ENCODE peak calls at places on chromosomes 12 and 14, in eight cellular contexts. One of them, this sample, is unnamed.

GRCh38 chr14:69685716-69686115 is 74.3 kb downstream of the SUSD6 start:
- DNase-seq in AG08396: peak; percentile 41
- DNase-seq in breast epithelium: peak; percentile 66
- DNase-seq in stimulated activated naive B cell treated with anti-CD40 and anti-IgM and Interleukin-4, amounts not matched to agents 10 μg/mL and 1 μg/mL and 100 μg/mL, for 72 hours: no peak
- DNase-seq in stimulated activated CD8-positive, alpha-beta memory T cell treated with anti-CD3 and anti-CD28 coated beads, Interleukin-7, amount 100 ng/mL, for 24 hours: no peak
- DNase-seq in astrocyte of the spinal cord: peak; percentile 60
- DNase-seq in fibroblast of the conjunctiva: peak; percentile 71
- DNase-seq in RWPE1: peak; percentile 55
- DNase-seq in this sample: no peak

GRCh38 chr14:100246809-100247428 is 8.0 kb downstream of the YY1 start:
- DNase-seq in fibroblast of the conjunctiva: no peak
- DNase-seq in stimulated activated CD8-positive, alpha-beta memory T cell treated with anti-CD3 and anti-CD28 coated beads, Interleukin-7, amount 100 ng/mL, for 24 hours: no peak
- DNase-seq in RWPE1: peak; percentile 63
- DNase-seq in breast epithelium: no peak
- DNase-seq in astrocyte of the spinal cord: peak; percentile 38
- DNase-seq in stimulated activated naive B cell treated with anti-CD40 and anti-IgM and Interleukin-4, amounts not matched to agents 10 μg/mL and 1 μg/mL and 100 μg/mL, for 72 hours: no peak
- DNase-seq in AG08396: peak; percentile 27
- DNase-seq in this sample: peak; percentile 74

GRCh38 chr12:51326762-51327439 is 2.9 kb upstream of the BIN2 start:
- DNase-seq in astrocyte of the spinal cord: peak; percentile 55
- DNase-seq in fibroblast of the conjunctiva: no peak
- DNase-seq in stimulated activated CD8-positive, alpha-beta memory T cell treated with anti-CD3 and anti-CD28 coated beads, Interleukin-7, amount 100 ng/mL, for 24 hours: no peak
- DNase-seq in breast epithelium: no peak
- DNase-seq in stimulated activated naive B cell treated with anti-CD40 and anti-IgM and Interleukin-4, amounts not matched to agents 10 μg/mL and 1 μg/mL and 100 μg/mL, for 72 hours: peak; percentile 32
- DNase-seq in AG08396: peak; percentile 52
- DNase-seq in RWPE1: no peak
- DNase-seq in this sample: no peak

GRCh38 chr12:98814254-98814653 is 169.2 kb downstream of the APAF1 start:
- DNase-seq in stimulated activated naive B cell treated with anti-CD40 and anti-IgM and Interleukin-4, amounts not matched to agents 10 μg/mL and 1 μg/mL and 100 μg/mL, for 72 hours: no peak
- DNase-seq in AG08396: no peak
- DNase-seq in RWPE1: no peak
- DNase-seq in astrocyte of the spinal cord: peak; percentile 42
- DNase-seq in fibroblast of the conjunctiva: no peak
- DNase-seq in breast epithelium: no peak
- DNase-seq in stimulated activated CD8-positive, alpha-beta memory T cell treated with anti-CD3 and anti-CD28 coated beads, Interleukin-7, amount 100 ng/mL, for 24 hours: no peak
- DNase-seq in this sample: peak; percentile 69

GRCh38 chr12:2376855-2377657 is 324.3 kb downstream of the CACNA1C start:
- DNase-seq in AG08396: no peak
- DNase-seq in stimulated activated naive B cell treated with anti-CD40 and anti-IgM and Interleukin-4, amounts not matched to agents 10 μg/mL and 1 μg/mL and 100 μg/mL, for 72 hours: no peak
- DNase-seq in RWPE1: no peak
- DNase-seq in stimulated activated CD8-positive, alpha-beta memory T cell treated with anti-CD3 and anti-CD28 coated beads, Interleukin-7, amount 100 ng/mL, for 24 hours: no peak
- DNase-seq in astrocyte of the spinal cord: no peak
- DNase-seq in breast epithelium: no peak
- DNase-seq in fibroblast of the conjunctiva: no peak
- DNase-seq in this sample: no peak

GRCh38 chr12:121038861-121039654 is at the start of gene OASL:
- DNase-seq in stimulated activated naive B cell treated with anti-CD40 and anti-IgM and Interleukin-4, amounts not matched to agents 10 μg/mL and 1 μg/mL and 100 μg/mL, for 72 hours: peak; percentile 49
- DNase-seq in astrocyte of the spinal cord: no peak
- DNase-seq in fibroblast of the conjunctiva: peak; percentile 36
- DNase-seq in AG08396: peak; percentile 28
- DNase-seq in stimulated activated CD8-positive, alpha-beta memory T cell treated with anti-CD3 and anti-CD28 coated beads, Interleukin-7, amount 100 ng/mL, for 24 hours: no peak
- DNase-seq in RWPE1: peak; percentile 70
- DNase-seq in breast epithelium: no peak
- DNase-seq in this sample: peak; percentile 23

GRCh38 chr12:10409387-10409786 is at the start of gene KLRC4:
- DNase-seq in astrocyte of the spinal cord: peak; percentile 67
- DNase-seq in RWPE1: no peak
- DNase-seq in stimulated activated naive B cell treated with anti-CD40 and anti-IgM and Interleukin-4, amounts not matched to agents 10 μg/mL and 1 μg/mL and 100 μg/mL, for 72 hours: no peak
- DNase-seq in breast epithelium: no peak
- DNase-seq in stimulated activated CD8-positive, alpha-beta memory T cell treated with anti-CD3 and anti-CD28 coated beads, Interleukin-7, amount 100 ng/mL, for 24 hours: no peak
- DNase-seq in AG08396: no peak
- DNase-seq in fibroblast of the conjunctiva: peak; percentile 8
- DNase-seq in this sample: peak; percentile 21

GRCh38 chr12:70443274-70443673 is 77.2 kb downstream of the KCNMB4 start:
- DNase-seq in stimulated activated CD8-positive, alpha-beta memory T cell treated with anti-CD3 and anti-CD28 coated beads, Interleukin-7, amount 100 ng/mL, for 24 hours: no peak
- DNase-seq in fibroblast of the conjunctiva: no peak
- DNase-seq in stimulated activated naive B cell treated with anti-CD40 and anti-IgM and Interleukin-4, amounts not matched to agents 10 μg/mL and 1 μg/mL and 100 μg/mL, for 72 hours: no peak
- DNase-seq in RWPE1: peak; percentile 34
- DNase-seq in AG08396: no peak
- DNase-seq in breast epithelium: no peak
- DNase-seq in astrocyte of the spinal cord: no peak
- DNase-seq in this sample: no peak

GRCh38 chr12:14558377-14559051 is 9.2 kb downstream of the PLBD1 start:
- DNase-seq in stimulated activated naive B cell treated with anti-CD40 and anti-IgM and Interleukin-4, amounts not matched to agents 10 μg/mL and 1 μg/mL and 100 μg/mL, for 72 hours: no peak
- DNase-seq in RWPE1: no peak
- DNase-seq in stimulated activated CD8-positive, alpha-beta memory T cell treated with anti-CD3 and anti-CD28 coated beads, Interleukin-7, amount 100 ng/mL, for 24 hours: no peak
- DNase-seq in breast epithelium: no peak
- DNase-seq in fibroblast of the conjunctiva: no peak
- DNase-seq in astrocyte of the spinal cord: no peak
- DNase-seq in AG08396: no peak
- DNase-seq in this sample: no peak

GRCh38 chr12:113862570-113863454 is 103.3 kb downstream of the RBM19 start:
- DNase-seq in fibroblast of the conjunctiva: peak; percentile 49
- DNase-seq in AG08396: peak; percentile 41
- DNase-seq in stimulated activated naive B cell treated with anti-CD40 and anti-IgM and Interleukin-4, amounts not matched to agents 10 μg/mL and 1 μg/mL and 100 μg/mL, for 72 hours: peak; percentile 22
- DNase-seq in stimulated activated CD8-positive, alpha-beta memory T cell treated with anti-CD3 and anti-CD28 coated beads, Interleukin-7, amount 100 ng/mL, for 24 hours: no peak
- DNase-seq in astrocyte of the spinal cord: peak; percentile 79
- DNase-seq in breast epithelium: no peak
- DNase-seq in RWPE1: no peak
- DNase-seq in this sample: peak; percentile 79

GRCh38 chr12:44875417-44875953 is 630 bp downstream of the NELL2 start:
- DNase-seq in breast epithelium: no peak
- DNase-seq in stimulated activated naive B cell treated with anti-CD40 and anti-IgM and Interleukin-4, amounts not matched to agents 10 μg/mL and 1 μg/mL and 100 μg/mL, for 72 hours: no peak
- DNase-seq in RWPE1: no peak
- DNase-seq in fibroblast of the conjunctiva: no peak
- DNase-seq in AG08396: peak; percentile 9
- DNase-seq in stimulated activated CD8-positive, alpha-beta memory T cell treated with anti-CD3 and anti-CD28 coated beads, Interleukin-7, amount 100 ng/mL, for 24 hours: no peak
- DNase-seq in astrocyte of the spinal cord: no peak
- DNase-seq in this sample: no peak

GRCh38 chr12:116984098-116984497 is 73.3 kb downstream of the FBXW8 start:
- DNase-seq in fibroblast of the conjunctiva: no peak
- DNase-seq in AG08396: no peak
- DNase-seq in astrocyte of the spinal cord: no peak
- DNase-seq in breast epithelium: no peak
- DNase-seq in stimulated activated CD8-positive, alpha-beta memory T cell treated with anti-CD3 and anti-CD28 coated beads, Interleukin-7, amount 100 ng/mL, for 24 hours: no peak
- DNase-seq in RWPE1: no peak
- DNase-seq in stimulated activated naive B cell treated with anti-CD40 and anti-IgM and Interleukin-4, amounts not matched to agents 10 μg/mL and 1 μg/mL and 100 μg/mL, for 72 hours: no peak
- DNase-seq in this sample: no peak

GRCh38 chr14:76900406-76901085 is 74.3 kb downstream of the LRRC74A start:
- DNase-seq in AG08396: no peak
- DNase-seq in astrocyte of the spinal cord: no peak
- DNase-seq in breast epithelium: no peak
- DNase-seq in fibroblast of the conjunctiva: no peak
- DNase-seq in stimulated activated CD8-positive, alpha-beta memory T cell treated with anti-CD3 and anti-CD28 coated beads, Interleukin-7, amount 100 ng/mL, for 24 hours: no peak
- DNase-seq in RWPE1: no peak
- DNase-seq in stimulated activated naive B cell treated with anti-CD40 and anti-IgM and Interleukin-4, amounts not matched to agents 10 μg/mL and 1 μg/mL and 100 μg/mL, for 72 hours: no peak
- DNase-seq in this sample: no peak

GRCh38 chr12:63862187-63863107 is 17.9 kb downstream of the SRGAP1 start:
- DNase-seq in fibroblast of the conjunctiva: no peak
- DNase-seq in astrocyte of the spinal cord: peak; percentile 18
- DNase-seq in breast epithelium: no peak
- DNase-seq in stimulated activated CD8-positive, alpha-beta memory T cell treated with anti-CD3 and anti-CD28 coated beads, Interleukin-7, amount 100 ng/mL, for 24 hours: no peak
- DNase-seq in AG08396: peak; percentile 21
- DNase-seq in stimulated activated naive B cell treated with anti-CD40 and anti-IgM and Interleukin-4, amounts not matched to agents 10 μg/mL and 1 μg/mL and 100 μg/mL, for 72 hours: no peak
- DNase-seq in RWPE1: no peak
- DNase-seq in this sample: peak; percentile 9

GRCh38 chr12:124915249-124916236 is 1.1 kb upstream of the UBC start:
- DNase-seq in stimulated activated CD8-positive, alpha-beta memory T cell treated with anti-CD3 and anti-CD28 coated beads, Interleukin-7, amount 100 ng/mL, for 24 hours: no peak
- DNase-seq in breast epithelium: peak; percentile 60
- DNase-seq in RWPE1: no peak
- DNase-seq in stimulated activated naive B cell treated with anti-CD40 and anti-IgM and Interleukin-4, amounts not matched to agents 10 μg/mL and 1 μg/mL and 100 μg/mL, for 72 hours: no peak
- DNase-seq in AG08396: no peak
- DNase-seq in fibroblast of the conjunctiva: no peak
- DNase-seq in astrocyte of the spinal cord: no peak
- DNase-seq in this sample: peak; percentile 61

GRCh38 chr14:59275668-59276067 is 87.2 kb downstream of the DAAM1 start:
- DNase-seq in stimulated activated naive B cell treated with anti-CD40 and anti-IgM and Interleukin-4, amounts not matched to agents 10 μg/mL and 1 μg/mL and 100 μg/mL, for 72 hours: no peak
- DNase-seq in RWPE1: peak; percentile 70
- DNase-seq in astrocyte of the spinal cord: peak; percentile 93
- DNase-seq in AG08396: peak; percentile 35
- DNase-seq in stimulated activated CD8-positive, alpha-beta memory T cell treated with anti-CD3 and anti-CD28 coated beads, Interleukin-7, amount 100 ng/mL, for 24 hours: no peak
- DNase-seq in breast epithelium: no peak
- DNase-seq in fibroblast of the conjunctiva: peak; percentile 66
- DNase-seq in this sample: peak; percentile 81

GRCh38 chr12:122984612-122985358 is 4.3 kb downstream of the ARL6IP4 start:
- DNase-seq in astrocyte of the spinal cord: no peak
- DNase-seq in stimulated activated CD8-positive, alpha-beta memory T cell treated with anti-CD3 and anti-CD28 coated beads, Interleukin-7, amount 100 ng/mL, for 24 hours: no peak
- DNase-seq in breast epithelium: no peak
- DNase-seq in RWPE1: no peak
- DNase-seq in fibroblast of the conjunctiva: no peak
- DNase-seq in stimulated activated naive B cell treated with anti-CD40 and anti-IgM and Interleukin-4, amounts not matched to agents 10 μg/mL and 1 μg/mL and 100 μg/mL, for 72 hours: no peak
- DNase-seq in AG08396: no peak
- DNase-seq in this sample: peak; percentile 32

GRCh38 chr12:62642509-62642908 is 175.9 kb downstream of the MON2 start:
- DNase-seq in breast epithelium: no peak
- DNase-seq in stimulated activated CD8-positive, alpha-beta memory T cell treated with anti-CD3 and anti-CD28 coated beads, Interleukin-7, amount 100 ng/mL, for 24 hours: no peak
- DNase-seq in stimulated activated naive B cell treated with anti-CD40 and anti-IgM and Interleukin-4, amounts not matched to agents 10 μg/mL and 1 μg/mL and 100 μg/mL, for 72 hours: no peak
- DNase-seq in AG08396: no peak
- DNase-seq in fibroblast of the conjunctiva: no peak
- DNase-seq in RWPE1: no peak
- DNase-seq in astrocyte of the spinal cord: no peak
- DNase-seq in this sample: no peak

GRCh38 chr12:43104524-43104923 is 447.5 kb downstream of the ADAMTS20 start:
- DNase-seq in fibroblast of the conjunctiva: peak; percentile 22
- DNase-seq in RWPE1: no peak
- DNase-seq in AG08396: no peak
- DNase-seq in astrocyte of the spinal cord: peak; percentile 90
- DNase-seq in breast epithelium: no peak
- DNase-seq in stimulated activated naive B cell treated with anti-CD40 and anti-IgM and Interleukin-4, amounts not matched to agents 10 μg/mL and 1 μg/mL and 100 μg/mL, for 72 hours: no peak
- DNase-seq in stimulated activated CD8-positive, alpha-beta memory T cell treated with anti-CD3 and anti-CD28 coated beads, Interleukin-7, amount 100 ng/mL, for 24 hours: no peak
- DNase-seq in this sample: no peak

GRCh38 chr14:76129851-76130576 is 21.7 kb upstream of the GPATCH2L start:
- DNase-seq in stimulated activated CD8-positive, alpha-beta memory T cell treated with anti-CD3 and anti-CD28 coated beads, Interleukin-7, amount 100 ng/mL, for 24 hours: no peak
- DNase-seq in breast epithelium: no peak
- DNase-seq in AG08396: no peak
- DNase-seq in stimulated activated naive B cell treated with anti-CD40 and anti-IgM and Interleukin-4, amounts not matched to agents 10 μg/mL and 1 μg/mL and 100 μg/mL, for 72 hours: no peak
- DNase-seq in astrocyte of the spinal cord: no peak
- DNase-seq in RWPE1: no peak
- DNase-seq in fibroblast of the conjunctiva: no peak
- DNase-seq in this sample: no peak

GRCh38 chr14:54782803-54783659 is 119.6 kb downstream of the GCH1 start:
- DNase-seq in RWPE1: no peak
- DNase-seq in breast epithelium: no peak
- DNase-seq in astrocyte of the spinal cord: no peak
- DNase-seq in fibroblast of the conjunctiva: no peak
- DNase-seq in AG08396: no peak
- DNase-seq in stimulated activated CD8-positive, alpha-beta memory T cell treated with anti-CD3 and anti-CD28 coated beads, Interleukin-7, amount 100 ng/mL, for 24 hours: no peak
- DNase-seq in stimulated activated naive B cell treated with anti-CD40 and anti-IgM and Interleukin-4, amounts not matched to agents 10 μg/mL and 1 μg/mL and 100 μg/mL, for 72 hours: peak; percentile 65
- DNase-seq in this sample: peak; percentile 18

GRCh38 chr14:25371053-25371452 is 321.1 kb upstream of the STXBP6 start:
- DNase-seq in fibroblast of the conjunctiva: no peak
- DNase-seq in RWPE1: no peak
- DNase-seq in astrocyte of the spinal cord: no peak
- DNase-seq in stimulated activated naive B cell treated with anti-CD40 and anti-IgM and Interleukin-4, amounts not matched to agents 10 μg/mL and 1 μg/mL and 100 μg/mL, for 72 hours: no peak
- DNase-seq in stimulated activated CD8-positive, alpha-beta memory T cell treated with anti-CD3 and anti-CD28 coated beads, Interleukin-7, amount 100 ng/mL, for 24 hours: no peak
- DNase-seq in breast epithelium: no peak
- DNase-seq in AG08396: no peak
- DNase-seq in this sample: no peak

GRCh38 chr12:86772688-86773087 is 516.5 kb upstream of the MGAT4C start:
- DNase-seq in fibroblast of the conjunctiva: no peak
- DNase-seq in stimulated activated naive B cell treated with anti-CD40 and anti-IgM and Interleukin-4, amounts not matched to agents 10 μg/mL and 1 μg/mL and 100 μg/mL, for 72 hours: no peak
- DNase-seq in stimulated activated CD8-positive, alpha-beta memory T cell treated with anti-CD3 and anti-CD28 coated beads, Interleukin-7, amount 100 ng/mL, for 24 hours: no peak
- DNase-seq in AG08396: no peak
- DNase-seq in astrocyte of the spinal cord: peak; percentile 68
- DNase-seq in breast epithelium: no peak
- DNase-seq in RWPE1: peak; percentile 3
- DNase-seq in this sample: no peak

GRCh38 chr14:61568572-61569011 is 126.7 kb upstream of the HIF1A start:
- DNase-seq in AG08396: no peak
- DNase-seq in RWPE1: no peak
- DNase-seq in fibroblast of the conjunctiva: no peak
- DNase-seq in stimulated activated naive B cell treated with anti-CD40 and anti-IgM and Interleukin-4, amounts not matched to agents 10 μg/mL and 1 μg/mL and 100 μg/mL, for 72 hours: peak; percentile 74
- DNase-seq in stimulated activated CD8-positive, alpha-beta memory T cell treated with anti-CD3 and anti-CD28 coated beads, Interleukin-7, amount 100 ng/mL, for 24 hours: peak; percentile 14
- DNase-seq in astrocyte of the spinal cord: no peak
- DNase-seq in breast epithelium: no peak
- DNase-seq in this sample: no peak

GRCh38 chr12:26566670-26567069 is 266.3 kb downstream of the ITPR2 start:
- DNase-seq in breast epithelium: no peak
- DNase-seq in stimulated activated naive B cell treated with anti-CD40 and anti-IgM and Interleukin-4, amounts not matched to agents 10 μg/mL and 1 μg/mL and 100 μg/mL, for 72 hours: no peak
- DNase-seq in stimulated activated CD8-positive, alpha-beta memory T cell treated with anti-CD3 and anti-CD28 coated beads, Interleukin-7, amount 100 ng/mL, for 24 hours: no peak
- DNase-seq in AG08396: peak; percentile 5
- DNase-seq in astrocyte of the spinal cord: no peak
- DNase-seq in fibroblast of the conjunctiva: peak; percentile 32
- DNase-seq in RWPE1: no peak
- DNase-seq in this sample: no peak

GRCh38 chr14:75053396-75054289 is 2.4 kb upstream of the MLH3 start:
- DNase-seq in breast epithelium: no peak
- DNase-seq in stimulated activated CD8-positive, alpha-beta memory T cell treated with anti-CD3 and anti-CD28 coated beads, Interleukin-7, amount 100 ng/mL, for 24 hours: no peak
- DNase-seq in astrocyte of the spinal cord: no peak
- DNase-seq in stimulated activated naive B cell treated with anti-CD40 and anti-IgM and Interleukin-4, amounts not matched to agents 10 μg/mL and 1 μg/mL and 100 μg/mL, for 72 hours: no peak
- DNase-seq in RWPE1: no peak
- DNase-seq in fibroblast of the conjunctiva: no peak
- DNase-seq in AG08396: no peak
- DNase-seq in this sample: no peak

GRCh38 chr12:89140580-89141236 is 211.6 kb downstream of the DUSP6 start:
- DNase-seq in astrocyte of the spinal cord: peak; percentile 18
- DNase-seq in fibroblast of the conjunctiva: peak; percentile 62
- DNase-seq in stimulated activated naive B cell treated with anti-CD40 and anti-IgM and Interleukin-4, amounts not matched to agents 10 μg/mL and 1 μg/mL and 100 μg/mL, for 72 hours: no peak
- DNase-seq in AG08396: peak; percentile 20
- DNase-seq in breast epithelium: no peak
- DNase-seq in RWPE1: no peak
- DNase-seq in stimulated activated CD8-positive, alpha-beta memory T cell treated with anti-CD3 and anti-CD28 coated beads, Interleukin-7, amount 100 ng/mL, for 24 hours: no peak
- DNase-seq in this sample: no peak

GRCh38 chr12:121966959-121967358 is 48.6 kb downstream of the CFAP251 start:
- DNase-seq in stimulated activated naive B cell treated with anti-CD40 and anti-IgM and Interleukin-4, amounts not matched to agents 10 μg/mL and 1 μg/mL and 100 μg/mL, for 72 hours: no peak
- DNase-seq in breast epithelium: no peak
- DNase-seq in stimulated activated CD8-positive, alpha-beta memory T cell treated with anti-CD3 and anti-CD28 coated beads, Interleukin-7, amount 100 ng/mL, for 24 hours: no peak
- DNase-seq in astrocyte of the spinal cord: no peak
- DNase-seq in AG08396: no peak
- DNase-seq in fibroblast of the conjunctiva: no peak
- DNase-seq in RWPE1: no peak
- DNase-seq in this sample: no peak

This sample was measured in dermis blood vessel endothelial cell.